ENCODE peak calls at places on chromosomes 6 and 20, in seven cellular contexts. I, J, X, M, W, S and F are unnamed samples.

GRCh38 chr6:42259841-42260395 is 42.3 kb upstream of the MRPS10 start:
- DNase-seq in I (no peak), J (no peak), X (no peak), M (no peak), W (no peak), S (no peak), F (no peak)

GRCh38 chr6:29968130-29968529 is 25.8 kb downstream of the HLA-A start:
- DNase-seq in I (no peak), J (no peak), X (no peak), M (no peak), W (no peak), S (no peak), F (no peak)

GRCh38 chr20:59718071-59718470 is 113.7 kb downstream of the PHACTR3 start:
- DNase-seq in I (no peak), J (no peak), X (no peak), M (no peak), W (no peak), S (no peak), F (no peak)

GRCh38 chr20:6783752-6784725 is 16.6 kb downstream of the BMP2 start:
- DNase-seq in I (peak), J (no peak), X (no peak), M (no peak), W (peak), S (no peak), F (no peak)

GRCh38 chr6:105024803-105025202 is 67.9 kb downstream of the LIN28B start:
- DNase-seq in I (no peak), J (no peak), X (no peak), M (no peak), W (no peak), S (no peak), F (no peak)

GRCh38 chr20:38337561-38338140 is 8.6 kb upstream of the LBP start:
- DNase-seq in I (peak), J (no peak), X (no peak), M (no peak), W (no peak), S (peak), F (no peak)

GRCh38 chr6:109894181-109894580 is 83.9 kb upstream of the GPR6 start:
- DNase-seq in I (no peak), J (no peak), X (no peak), M (no peak), W (no peak), S (no peak), F (no peak)

GRCh38 chr6:168113226-168113625 is 34.2 kb upstream of the FRMD1 start:
- DNase-seq in I (no peak), J (no peak), X (no peak), M (no peak), W (no peak), S (no peak), F (peak)

GRCh38 chr6:92848901-92849300 is 570.5 kb downstream of the EPHA7 start:
- DNase-seq in I (no peak), J (no peak), X (no peak), M (no peak), W (no peak), S (no peak), F (no peak)

GRCh38 chr20:2814587-2815051 is at the start of gene C20orf141:
- DNase-seq in I (peak), J (peak), X (peak), M (no peak), W (peak), S (peak), F (no peak)

GRCh38 chr6:161233986-161234620 is 39.8 kb downstream of the AGPAT4 start:
- DNase-seq in I (peak), J (peak), X (peak), M (no peak), W (peak), S (no peak), F (no peak)

GRCh38 chr6:105170066-105170465 is 9.7 kb downstream of the POPDC3 start:
- DNase-seq in I (no peak), J (no peak), X (no peak), M (no peak), W (no peak), S (no peak), F (no peak)

GRCh38 chr6:141541766-141542324 is 590.9 kb upstream of the GJE1 start:
- DNase-seq in I (no peak), J (no peak), X (no peak), M (no peak), W (no peak), S (no peak), F (no peak)

GRCh38 chr20:45972500-45973183 is 639 bp upstream of the ZNF335 start:
- DNase-seq in I (no peak), J (no peak), X (peak), M (peak), W (no peak), S (no peak), F (peak)

GRCh38 chr6:40896696-40897095 is 142.3 kb downstream of the UNC5CL start:
- DNase-seq in I (no peak), J (no peak), X (no peak), M (no peak), W (no peak), S (no peak), F (no peak)

GRCh38 chr6:40897390-40898003 is 141.5 kb downstream of the UNC5CL start:
- DNase-seq in I (no peak), J (no peak), X (no peak), M (no peak), W (no peak), S (no peak), F (no peak)

GRCh38 chr6:40893021-40893420 is 146.0 kb downstream of the UNC5CL start:
- DNase-seq in I (no peak), J (no peak), X (no peak), M (no peak), W (no peak), S (no peak), F (no peak)

GRCh38 chr6:40898073-40898472 is 140.9 kb downstream of the UNC5CL start:
- DNase-seq in I (no peak), J (no peak), X (no peak), M (no peak), W (no peak), S (no peak), F (no peak)

GRCh38 chr6:40894962-40895799 is 143.8 kb downstream of the UNC5CL start:
- DNase-seq in I (peak), J (peak), X (peak), M (no peak), W (no peak), S (peak), F (no peak)
- TF ChIP-seq CTCF in I (peak), J (peak), X (peak), M (no peak), W (peak), S (peak), F (peak)

GRCh38 chr6:170347091-170347490 is 40.5 kb downstream of the FAM120B start:
- DNase-seq in I (no peak), J (no peak), X (no peak), M (peak), W (no peak), S (no peak), F (no peak)
- TF ChIP-seq CTCF in I (no peak), J (no peak), X (no peak), M (no peak), W (no peak), S (no peak), F (no peak)

GRCh38 chr20:1363522-1363921 is 29.3 kb downstream of the FKBP1A start:
- DNase-seq in I (no peak), J (no peak), X (no peak), M (no peak), W (no peak), S (no peak), F (no peak)

GRCh38 chr20:1362484-1362883 is 30.4 kb downstream of the FKBP1A start:
- DNase-seq in I (no peak), J (no peak), X (no peak), M (no peak), W (no peak), S (no peak), F (no peak)

GRCh38 chr20:1357921-1358671 is 29.2 kb upstream of the SDCBP2 start:
- DNase-seq in I (no peak), J (no peak), X (no peak), M (no peak), W (no peak), S (no peak), F (no peak)

GRCh38 chr20:1364106-1364505 is 28.7 kb downstream of the FKBP1A start:
- DNase-seq in I (no peak), J (no peak), X (no peak), M (no peak), W (no peak), S (no peak), F (no peak)

DNA sequence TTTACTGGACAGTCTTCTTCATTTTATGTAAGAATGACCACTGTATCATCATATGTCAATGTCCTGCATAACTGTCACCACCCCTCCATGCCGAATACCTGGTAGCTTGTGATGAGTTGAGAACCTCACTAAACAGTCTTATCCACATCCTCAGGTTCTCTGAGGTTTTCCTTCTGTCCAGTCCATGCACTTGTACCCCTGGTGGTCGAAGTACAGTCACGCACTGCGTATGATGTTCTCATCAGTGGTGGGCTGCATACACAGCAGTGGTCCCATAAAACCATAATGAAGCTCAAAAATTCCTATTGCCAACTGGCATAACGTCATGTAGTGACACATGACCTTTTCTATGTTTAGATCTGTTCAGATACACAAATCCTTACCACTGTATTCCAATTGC is 31.2 kb upstream of the SDCBP2 start:
- DNase-seq in I (no peak), J (no peak), X (no peak), M (no peak), W (no peak), S (no peak), F (no peak)
- TF ChIP-seq CTCF in I (no peak), J (no peak), X (no peak), M (no peak), W (no peak), S (peak), F (no peak)

GRCh38 chr20:56187791-56188190 is 60.7 kb upstream of the MC3R start:
- DNase-seq in I (no peak), J (no peak), X (no peak), M (no peak), W (no peak), S (no peak), F (no peak)
- TF ChIP-seq CTCF in I (peak), J (peak), X (peak), M (no peak), W (no peak), S (no peak), F (peak)

DNA sequence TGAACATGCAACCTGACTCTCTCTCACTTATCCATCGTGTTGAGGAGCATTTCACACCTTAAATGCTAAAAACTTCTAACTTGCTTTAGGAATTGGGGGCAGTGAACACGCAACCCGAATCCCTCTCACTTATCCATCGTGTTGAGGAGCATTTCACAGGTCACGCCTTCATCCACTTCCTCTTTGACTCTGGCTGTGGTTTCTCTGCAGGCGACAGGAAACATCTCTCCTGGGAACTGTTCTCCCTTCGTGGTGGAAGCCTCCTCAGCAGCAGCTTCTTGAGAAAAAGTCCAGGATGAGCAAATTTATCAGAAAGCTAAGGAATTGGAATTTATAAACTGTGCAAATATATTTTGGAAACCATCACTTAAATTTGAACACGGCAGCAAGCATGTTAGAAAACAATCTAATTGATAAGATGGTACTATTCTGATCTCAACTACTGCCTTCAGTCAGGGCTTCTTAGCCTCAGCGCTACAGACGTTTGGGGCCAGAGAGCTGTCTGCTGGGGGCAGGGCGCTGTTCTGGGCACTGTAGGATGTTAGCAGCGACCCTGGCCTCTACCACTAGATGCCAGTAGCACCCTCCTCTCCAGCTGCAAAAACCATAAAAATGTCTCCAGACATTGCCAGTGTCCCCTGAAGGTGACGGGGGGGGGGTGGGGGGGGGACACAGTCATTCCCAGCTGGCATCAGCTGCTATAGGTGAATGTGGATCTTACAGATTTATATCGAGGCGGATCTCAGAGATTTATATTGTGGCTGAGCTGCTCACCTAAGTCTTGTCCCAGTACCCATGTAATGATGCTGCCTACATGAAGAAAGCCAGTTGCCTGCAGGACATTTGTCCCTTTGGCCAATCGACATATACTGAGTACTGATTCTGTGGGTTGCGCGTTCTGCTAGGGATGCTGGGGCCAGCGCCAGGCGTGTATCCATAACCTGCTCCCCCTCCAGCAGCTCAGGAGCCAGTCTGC is 26.2 kb downstream of the CTCFL start:
- DNase-seq in I (peak), J (no peak), X (no peak), M (no peak), W (no peak), S (no peak), F (no peak)
- TF ChIP-seq CTCF in I (peak), J (peak), X (no peak), M (peak), W (peak), S (no peak), F (peak)

GRCh38 chr6:10111975-10112374 is 302.9 kb downstream of the TFAP2A start:
- DNase-seq in I (no peak), J (no peak), X (no peak), M (no peak), W (no peak), S (no peak), F (no peak)
- TF ChIP-seq CTCF in I (no peak), J (no peak), X (no peak), M (no peak), W (no peak), S (no peak), F (no peak)

GRCh38 chr20:63321148-63321831 is 28.3 kb downstream of the COL20A1 start:
- DNase-seq in I (peak), J (peak), X (peak), M (no peak), W (peak), S (peak), F (peak)

GRCh38 chr20:63325021-63325471 is 32.1 kb downstream of the COL20A1 start:
- DNase-seq in I (no peak), J (peak), X (peak), M (no peak), W (no peak), S (peak), F (peak)

GRCh38 chr20:63322146-63322922 is 29.3 kb downstream of the COL20A1 start:
- DNase-seq in I (no peak), J (peak), X (peak), M (no peak), W (no peak), S (peak), F (peak)

GRCh38 chr20:63322923-63323253 is 29.9 kb downstream of the COL20A1 start:
- DNase-seq in I (no peak), J (no peak), X (no peak), M (no peak), W (no peak), S (peak), F (no peak)

GRCh38 chr20:63323298-63323820 is 30.4 kb downstream of the COL20A1 start:
- DNase-seq in I (no peak), J (no peak), X (no peak), M (no peak), W (no peak), S (peak), F (no peak)
- TF ChIP-seq CTCF in I (no peak), J (no peak), X (no peak), M (no peak), W (no peak), S (no peak), F (no peak)

GRCh38 chr6:57312004-57312345 is 5.5 kb upstream of the PRIM2 start:
- DNase-seq in I (no peak), J (no peak), X (no peak), M (no peak), W (no peak), S (no peak), F (no peak)

GRCh38 chr6:57315851-57316250 is 1.6 kb upstream of the PRIM2 start:
- DNase-seq in I (no peak), J (no peak), X (no peak), M (no peak), W (no peak), S (no peak), F (no peak)

GRCh38 chr6:57313009-57313408 is 4.4 kb upstream of the PRIM2 start:
- DNase-seq in I (no peak), J (no peak), X (no peak), M (no peak), W (no peak), S (no peak), F (no peak)

GRCh38 chr6:57316581-57317059 is 810 bp upstream of the PRIM2 start:
- DNase-seq in I (peak), J (peak), X (peak), M (peak), W (peak), S (peak), F (no peak)

DNA sequence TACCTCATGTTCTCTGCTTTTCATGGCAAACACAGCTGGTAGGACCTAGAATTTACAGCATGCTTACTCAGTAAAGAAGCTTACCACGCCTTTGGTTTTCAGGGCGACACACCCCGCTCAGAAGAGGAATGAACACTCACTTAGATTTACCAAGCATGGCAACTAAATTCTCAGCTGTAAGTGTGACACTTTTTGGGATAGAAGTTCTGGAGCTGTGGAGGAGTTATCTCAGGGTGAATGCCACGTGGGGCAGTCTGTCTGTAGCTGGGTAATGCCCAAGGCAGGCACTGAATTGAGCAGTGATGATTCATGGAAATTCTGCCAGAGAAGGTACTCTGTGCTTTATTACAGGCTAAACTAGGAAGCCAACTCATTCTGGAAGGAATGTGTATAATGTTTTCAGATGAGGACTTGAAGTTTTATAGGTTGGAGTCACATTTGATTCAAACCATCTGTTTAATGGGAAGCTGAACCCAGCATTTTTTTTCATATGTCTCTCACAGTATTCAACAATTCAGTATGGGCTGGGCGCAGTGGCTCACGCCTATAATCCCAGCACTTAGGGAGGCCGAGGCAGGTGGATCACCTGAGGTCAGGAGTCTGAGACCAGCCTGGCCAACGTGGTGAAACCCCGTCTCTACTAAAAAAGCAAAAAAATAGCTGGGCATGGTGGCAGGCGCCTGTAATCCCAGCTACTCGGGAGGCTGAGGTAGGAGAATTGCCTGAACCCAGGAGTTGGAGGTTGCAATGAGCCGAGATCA is 3.5 kb upstream of the PRIM2 start:
- DNase-seq in I (peak), J (no peak), X (no peak), M (no peak), W (peak), S (no peak), F (no peak)
- TF ChIP-seq CTCF in I (peak), J (no peak), X (no peak), M (no peak), W (no peak), S (no peak), F (peak)

GRCh38 chr6:115643762-115644161 is 416.9 kb downstream of the FRK start:
- DNase-seq in I (peak), J (no peak), X (no peak), M (no peak), W (no peak), S (no peak), F (no peak)
- TF ChIP-seq CTCF in I (peak), J (no peak), X (no peak), M (no peak), W (peak), S (no peak), F (peak)